ENCODE peak calls at places on chromosomes 2 and 18, in six cellular contexts. E, Y, B, G, Z and W are unnamed samples.
A peak's percentile ranks its signal among the peaks of the same experiment; 100 is the strongest.

GRCh38 chr18:74841248-74841647 is 243.6 kb downstream of the ZNF407 start:
- DNase-seq in E (no peak), Y (no peak), B (no peak), G (no peak), Z (no peak), W (no peak)

GRCh38 chr2:110858993-110859770 is 126.8 kb downstream of the ACOXL start:
- DNase-seq in E (no peak), Y (no peak), B (no peak), G (no peak), Z (no peak), W (no peak)

GRCh38 chr2:181790716-181791649 is 100.5 kb upstream of the ITPRID2 start:
- DNase-seq in E (peak; percentile 99), Y (peak; percentile 69), B (no peak), G (no peak), Z (no peak), W (no peak)

GRCh38 chr2:231378028-231378722 is 17.3 kb upstream of the B3GNT7 start:
- DNase-seq in E (no peak), Y (no peak), B (no peak), G (no peak), Z (no peak), W (no peak)

GRCh38 chr2:105287692-105288091 is 41.8 kb downstream of the TGFBRAP1 start:
- DNase-seq in E (peak; percentile 23), Y (peak; percentile 49), B (no peak), G (peak; percentile 50), Z (peak; percentile 35), W (peak; percentile 12)

GRCh38 chr2:121360566-121361300 is 75.7 kb upstream of the TFCP2L1 start:
- DNase-seq in E (peak; percentile 82), Y (peak; percentile 39), B (no peak), G (no peak), Z (no peak), W (no peak)

GRCh38 chr2:100214265-100214961 is 72.0 kb upstream of the AFF3 start:
- DNase-seq in E (no peak), Y (peak; percentile 87), B (no peak), G (no peak), Z (peak; percentile 10), W (peak; percentile 58)

GRCh38 chr2:170177950-170178781 is at the start of gene MYO3B:
- DNase-seq in E (peak; percentile 71), Y (peak; percentile 43), B (no peak), G (peak; percentile 18), Z (no peak), W (no peak)

GRCh38 chr2:176583530-176584101 is 314.4 kb downstream of the MTX2 start:
- DNase-seq in E (peak; percentile 39), Y (no peak), B (no peak), G (no peak), Z (no peak), W (no peak)

GRCh38 chr2:11097038-11097720 is 58.1 kb upstream of the SLC66A3 start:
- DNase-seq in E (peak; percentile 52), Y (peak; percentile 63), B (no peak), G (no peak), Z (no peak), W (no peak)

GRCh38 chr2:84170979-84171378 is 288.1 kb downstream of the SUCLG1 start:
- DNase-seq in E (no peak), Y (no peak), B (no peak), G (no peak), Z (no peak), W (no peak)

GRCh38 chr2:39933166-39933565 is 154.1 kb upstream of the THUMPD2 start:
- DNase-seq in E (no peak), Y (no peak), B (no peak), G (no peak), Z (no peak), W (no peak)